ENCODE peak calls at places on chromosomes 1 and 21, in ten cellular contexts. F, N, C, A, O, U, J, Q, G and I are unnamed samples.

GRCh38 chr1:12549460-12550349 is 68.3 kb downstream of the DHRS3 start:
- DNase-seq in J (peak), C (no peak), O (no peak), N (peak), A (peak), Q (peak), F (peak), U (no peak), G (peak), I (peak)

GRCh38 chr1:218836264-218836663 is 337.4 kb upstream of the LYPLAL1 start:
- DNase-seq in O (no peak), G (no peak), J (no peak), N (no peak), A (no peak), U (no peak), Q (no peak), C (no peak), F (no peak), I (no peak)

GRCh38 chr1:94063379-94063778 is 57.6 kb downstream of the ABCA4 start:
- DNase-seq in U (no peak), F (no peak), Q (no peak), O (no peak), A (no peak), J (no peak), G (peak), N (peak), C (no peak), I (peak)

GRCh38 chr1:18495635-18496034 is 14.9 kb downstream of the KLHDC7A start:
- DNase-seq in U (no peak), N (no peak), G (no peak), A (no peak), C (no peak), F (no peak), Q (no peak), O (no peak), J (no peak), I (no peak)

GRCh38 chr1:178143730-178144343 is 49.9 kb downstream of the RASAL2 start:
- DNase-seq in U (no peak), J (no peak), A (no peak), G (peak), Q (no peak), C (no peak), O (no peak), N (peak), F (no peak), I (peak)

GRCh38 chr1:239025223-239025622 is 361.1 kb upstream of the CHRM3 start:
- DNase-seq in O (no peak), F (no peak), N (no peak), Q (no peak), U (no peak), C (no peak), G (no peak), A (no peak), J (no peak), I (no peak)

GRCh38 chr1:109772658-109773202 is 9.0 kb upstream of the EPS8L3 start:
- DNase-seq in G (no peak), J (peak), C (no peak), F (no peak), O (no peak), U (no peak), N (no peak), Q (no peak), A (no peak), I (no peak)

GRCh38 chr1:234772345-234773147 is 162.6 kb upstream of the IRF2BP2 start:
- DNase-seq in A (no peak), U (no peak), G (peak), J (peak), Q (no peak), C (peak), O (peak), F (peak), N (peak), I (peak)

GRCh38 chr21:31732891-31733520 is 1.1 kb upstream of the SCAF4 start:
- DNase-seq in A (no peak), J (no peak), G (peak), F (peak), N (peak), Q (peak), O (no peak), U (no peak), C (no peak), I (no peak)

GRCh38 chr1:54965624-54966340 is 14.6 kb upstream of the TMEM61 start:
- DNase-seq in O (no peak), J (peak), F (no peak), U (no peak), C (peak), A (no peak), Q (no peak), N (peak), G (peak), I (peak)

GRCh38 chr1:9257851-9258250 is 23.3 kb downstream of the H6PD start:
- DNase-seq in Q (no peak), J (no peak), G (no peak), A (no peak), F (no peak), U (no peak), C (no peak), O (no peak), N (no peak), I (no peak)

GRCh38 chr21:29938968-29939858 is 583 bp downstream of the GRIK1 start:
- DNase-seq in Q (peak), N (peak), U (no peak), O (no peak), F (no peak), C (no peak), J (no peak), G (no peak), A (no peak), I (no peak)

GRCh38 chr1:246786606-246787238 is 62.5 kb downstream of the SCCPDH start:
- DNase-seq in F (no peak), G (no peak), O (no peak), Q (peak), U (no peak), J (peak), A (no peak), N (no peak), C (no peak), I (no peak)

GRCh38 chr21:29078884-29079765 is 5.7 kb upstream of the CCT8 start:
- DNase-seq in C (peak), F (peak), G (no peak), O (peak), U (peak), J (no peak), N (peak), Q (no peak), A (no peak), I (no peak)

GRCh38 chr1:245290836-245291235 is 136.1 kb downstream of the KIF26B start:
- DNase-seq in A (no peak), U (no peak), Q (no peak), O (no peak), N (no peak), C (no peak), J (no peak), F (no peak), G (no peak), I (peak)

GRCh38 chr21:27448960-27449359 is 482.1 kb upstream of the ADAMTS5 start:
- DNase-seq in Q (no peak), A (no peak), C (no peak), O (no peak), G (no peak), U (no peak), J (no peak), F (no peak), N (no peak), I (no peak)

GRCh38 chr1:226973371-226973897 is 33.3 kb downstream of the COQ8A start:
- DNase-seq in O (no peak), F (no peak), C (no peak), N (peak), J (peak), U (no peak), A (no peak), Q (no peak), G (no peak), I (peak)

GRCh38 chr21:42317826-42318746 is 2.9 kb upstream of the TFF3 start:
- DNase-seq in Q (peak), A (no peak), J (no peak), O (no peak), N (no peak), U (no peak), F (no peak), C (no peak), G (no peak), I (no peak)

GRCh38 chr21:43267391-43268085 is 98.7 kb downstream of the CRYAA start:
- DNase-seq in F (no peak), U (no peak), A (no peak), C (no peak), Q (no peak), N (no peak), O (no peak), J (no peak), G (no peak), I (no peak)

GRCh38 chr1:149885364-149886111 is 13.8 kb upstream of the BOLA1 start:
- DNase-seq in A (no peak), C (peak), O (peak), G (peak), Q (peak), F (peak), N (peak), U (peak), J (peak), I (peak)

GRCh38 chr21:34073749-34074282 is 438 bp downstream of the MRPS6 start:
- DNase-seq in C (peak), J (no peak), U (peak), G (no peak), A (peak), N (no peak), F (peak), O (no peak), Q (peak), I (no peak)

GRCh38 chr1:159428536-159428935 is 3.5 kb upstream of the OR10J4 start:
- DNase-seq in A (no peak), F (no peak), N (no peak), Q (no peak), G (no peak), U (no peak), C (no peak), J (no peak), O (no peak), I (no peak)

GRCh38 chr1:3625151-3625907 is 514 bp downstream of the TPRG1L start:
- DNase-seq in N (peak), C (no peak), U (no peak), G (peak), O (no peak), A (peak), Q (peak), J (no peak), F (no peak), I (peak)

GRCh38 chr1:178540646-178541045 is 27.7 kb downstream of the TEX35 start:
- DNase-seq in G (peak), O (no peak), C (no peak), Q (no peak), A (no peak), N (peak), J (peak), U (no peak), F (no peak), I (peak)

GRCh38 chr1:60427194-60427593 is 353.6 kb upstream of the C1orf87 start:
- DNase-seq in N (no peak), C (no peak), O (no peak), Q (no peak), F (no peak), J (no peak), G (no peak), U (no peak), A (no peak), I (peak)

GRCh38 chr1:2347907-2348306 is 43.4 kb downstream of the MORN1 start:
- DNase-seq in J (peak), F (no peak), U (no peak), G (no peak), A (no peak), Q (no peak), N (no peak), C (no peak), O (no peak), I (no peak)

GRCh38 chr21:45592208-45592619 is 50.0 kb upstream of the SLC19A1 start:
- DNase-seq in O (peak), G (no peak), C (peak), N (no peak), F (peak), A (no peak), Q (no peak), U (no peak), J (peak), I (peak)

GRCh38 chr1:192539450-192540132 is 36.0 kb upstream of the RGS1 start:
- DNase-seq in F (no peak), C (no peak), A (peak), Q (no peak), O (peak), U (no peak), N (peak), J (no peak), G (peak), I (peak)

GRCh38 chr1:2609271-2610035 is 22.9 kb downstream of the PRXL2B start:
- DNase-seq in O (no peak), N (no peak), A (no peak), U (no peak), G (no peak), J (peak), F (no peak), C (no peak), Q (no peak), I (no peak)

GRCh38 chr1:20480261-20481157 is 5.5 kb downstream of the CAMK2N1 start:
- DNase-seq in A (peak), J (no peak), U (peak), C (no peak), F (no peak), G (peak), O (no peak), Q (peak), N (no peak), I (no peak)

GRCh38 chr1:26602378-26602959 is 72.9 kb downstream of the RPS6KA1 start:
- DNase-seq in N (peak), C (peak), F (peak), Q (peak), A (peak), U (no peak), J (no peak), G (peak), O (peak), I (peak)

GRCh38 chr1:168112673-168113305 is 23.9 kb downstream of the GPR161 start:
- DNase-seq in C (no peak), A (no peak), Q (peak), U (no peak), O (no peak), N (peak), J (no peak), G (peak), F (peak), I (peak)

GRCh38 chr1:201593200-201593828 is 54.4 kb downstream of the NAV1 start:
- DNase-seq in F (no peak), A (no peak), C (no peak), U (no peak), Q (peak), G (peak), N (peak), O (no peak), J (peak), I (peak)

GRCh38 chr1:11273595-11274234 is 717 bp downstream of the UBIAD1 start:
- DNase-seq in F (no peak), Q (no peak), U (no peak), J (no peak), O (peak), N (no peak), C (no peak), G (no peak), A (peak), I (no peak)

GRCh38 chr1:209537336-209538114 is 46.0 kb upstream of the CAMK1G start:
- DNase-seq in Q (no peak), O (no peak), U (no peak), G (no peak), J (no peak), F (no peak), C (no peak), N (no peak), A (no peak), I (no peak)

GRCh38 chr1:179953974-179954493 is 576 bp upstream of the CEP350 start:
- DNase-seq in F (peak), C (peak), A (no peak), J (no peak), G (peak), O (no peak), N (peak), Q (peak), U (no peak), I (peak)